ENCODE peak calls at places on chromosome 7, in four cellular contexts. One of them, this sample, is unnamed.

GRCh38 chr7:51224811-51225581 is 91.6 kb downstream of the COBL start:
- DNase-seq in hepatocyte: peak; percentile 63
- DNase-seq in HCT116: peak; percentile 45
- DNase-seq in SK-N-SH: no peak
- DNase-seq in this sample: peak; percentile 6

GRCh38 chr7:96181174-96181573 is 140.7 kb downstream of the SLC25A13 start:
- DNase-seq in hepatocyte: no peak
- DNase-seq in HCT116: no peak
- DNase-seq in SK-N-SH: no peak
- DNase-seq in this sample: no peak

GRCh38 chr7:154913645-154914579 is 89.0 kb downstream of the PAXIP1 start:
- DNase-seq in hepatocyte: peak; percentile 91
- DNase-seq in HCT116: peak; percentile 53
- DNase-seq in SK-N-SH: peak; percentile 96
- DNase-seq in this sample: peak; percentile 76

GRCh38 chr7:18386590-18386989 is 109.0 kb upstream of the HDAC9 start:
- DNase-seq in hepatocyte: no peak
- DNase-seq in HCT116: no peak
- DNase-seq in SK-N-SH: no peak
- DNase-seq in this sample: no peak

GRCh38 chr7:2529161-2530075 is 9.8 kb downstream of the LFNG start:
- DNase-seq in hepatocyte: no peak
- DNase-seq in HCT116: no peak
- DNase-seq in SK-N-SH: no peak
- DNase-seq in this sample: peak; percentile 90

GRCh38 chr7:3336042-3336665 is 35.1 kb downstream of the SDK1 start:
- DNase-seq in hepatocyte: no peak
- DNase-seq in HCT116: no peak
- DNase-seq in SK-N-SH: no peak
- DNase-seq in this sample: no peak

GRCh38 chr7:537911-538634 is 18.4 kb upstream of the PDGFA start:
- DNase-seq in hepatocyte: peak; percentile 95
- DNase-seq in HCT116: peak; percentile 83
- DNase-seq in SK-N-SH: peak; percentile 71
- DNase-seq in this sample: peak; percentile 91

GRCh38 chr7:79455173-79455790 is 1.8 kb upstream of the MAGI2 start:
- DNase-seq in hepatocyte: no peak
- DNase-seq in HCT116: no peak
- DNase-seq in SK-N-SH: no peak
- DNase-seq in this sample: no peak

GRCh38 chr7:75980126-75980864 is 14.1 kb downstream of the TMEM120A start:
- DNase-seq in hepatocyte: no peak
- DNase-seq in HCT116: no peak
- DNase-seq in SK-N-SH: peak; percentile 45
- DNase-seq in this sample: no peak

GRCh38 chr7:131897016-131897789 is 340.8 kb upstream of the PODXL start:
- DNase-seq in hepatocyte: no peak
- DNase-seq in HCT116: peak; percentile 12
- DNase-seq in SK-N-SH: peak; percentile 16
- DNase-seq in this sample: peak; percentile 87
- H3K9me2 ChIP-seq in hepatocyte: no peaks in the 10 kb centered on the region
- H3K9me2 ChIP-seq in HCT116: no peaks in the 10 kb centered on the region
- H3K9me2 ChIP-seq in SK-N-SH: no peaks in the 10 kb centered on the region
- H3K9me2 ChIP-seq in this sample: no peaks in the 10 kb centered on the region

GRCh38 chr7:106290319-106290718 is 5.5 kb upstream of the NAMPT start:
- DNase-seq in hepatocyte: peak; percentile 72
- DNase-seq in HCT116: no peak
- DNase-seq in SK-N-SH: no peak
- DNase-seq in this sample: no peak
- H3K27me3 ChIP-seq in hepatocyte: no peaks in the 10 kb centered on the region
- H3K27me3 ChIP-seq in HCT116: no peaks in the 10 kb centered on the region
- H3K27me3 ChIP-seq in SK-N-SH: no peaks in the 10 kb centered on the region
- H3K27me3 ChIP-seq in this sample: no peaks in the 10 kb centered on the region

DNA sequence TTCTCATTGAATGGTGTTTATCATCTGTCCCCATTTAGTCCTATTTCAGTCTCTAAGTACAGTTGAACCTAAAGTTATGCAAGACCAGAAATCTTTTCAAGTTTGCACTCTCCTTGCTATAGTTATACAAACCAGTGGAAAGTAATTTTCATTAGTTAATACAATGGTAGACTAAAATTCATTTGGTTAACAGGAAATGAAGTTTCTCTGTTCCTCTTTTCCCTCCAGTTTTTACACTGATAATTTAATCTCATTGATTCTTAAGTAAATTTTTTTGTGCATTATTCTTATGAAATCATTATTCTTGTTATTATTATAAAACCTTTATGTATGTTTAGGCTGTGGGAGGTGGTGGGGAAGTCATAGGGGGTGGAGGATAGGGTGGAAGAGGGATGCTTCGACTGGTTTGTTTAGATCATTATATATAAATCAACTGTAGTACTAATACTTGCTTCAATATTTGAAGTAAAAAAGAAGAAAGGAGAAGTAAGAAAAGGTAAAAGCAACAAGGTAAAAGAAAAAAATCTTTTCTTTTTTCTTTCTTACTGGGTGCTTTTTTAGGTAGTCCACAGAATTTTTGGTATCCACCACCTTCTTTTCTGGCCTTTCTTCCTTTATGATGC is 104.1 kb downstream of the GPR85 start:
- DNase-seq in hepatocyte: no peak
- DNase-seq in HCT116: no peak
- DNase-seq in SK-N-SH: no peak
- DNase-seq in this sample: no peak
- H3K4me2 ChIP-seq in hepatocyte: no peak overlapping the region
- H3K4me2 ChIP-seq in HCT116: no peak overlapping the region
- H3K4me2 ChIP-seq in SK-N-SH: no peak overlapping the region
- H3K4me2 ChIP-seq in this sample: no peak overlapping the region

GRCh38 chr7:133109816-133110215 is 27.9 kb upstream of the CHCHD3 start:
- DNase-seq in hepatocyte: no peak
- DNase-seq in HCT116: no peak
- DNase-seq in SK-N-SH: no peak
- DNase-seq in this sample: no peak
- H3K9me2 ChIP-seq in hepatocyte: no peaks in the 10 kb centered on the region
- H3K9me2 ChIP-seq in HCT116: no peaks in the 10 kb centered on the region
- H3K9me2 ChIP-seq in SK-N-SH: no peaks in the 10 kb centered on the region
- H3K9me2 ChIP-seq in this sample: no peaks in the 10 kb centered on the region

GRCh38 chr7:25731035-25731880 is 420.7 kb upstream of the NFE2L3 start:
- DNase-seq in hepatocyte: no peak
- DNase-seq in HCT116: no peak
- DNase-seq in SK-N-SH: no peak
- DNase-seq in this sample: no peak
- H3K27me3 ChIP-seq in hepatocyte: no peaks in the 10 kb centered on the region
- H3K27me3 ChIP-seq in HCT116: peaks cover 72% of the 10 kb centered on the region
- H3K27me3 ChIP-seq in SK-N-SH: no peaks in the 10 kb centered on the region
- H3K27me3 ChIP-seq in this sample: no peaks in the 10 kb centered on the region

GRCh38 chr7:43784030-43785001 is 25.8 kb downstream of the BLVRA start:
- DNase-seq in hepatocyte: no peak
- DNase-seq in HCT116: no peak
- DNase-seq in SK-N-SH: no peak
- DNase-seq in this sample: peak; percentile 31
- H3K4me2 ChIP-seq in hepatocyte: peak overlapping the region; percentile 21
- H3K4me2 ChIP-seq in HCT116: no peak overlapping the region
- H3K4me2 ChIP-seq in SK-N-SH: peak overlapping the region; percentile 51
- H3K4me2 ChIP-seq in this sample: peak overlapping the region; percentile 55

GRCh38 chr7:54712777-54713176 is 46.2 kb downstream of the SEC61G start:
- DNase-seq in hepatocyte: no peak
- DNase-seq in HCT116: no peak
- DNase-seq in SK-N-SH: no peak
- DNase-seq in this sample: no peak
- H3K9me2 ChIP-seq in hepatocyte: no peaks in the 10 kb centered on the region
- H3K9me2 ChIP-seq in HCT116: no peaks in the 10 kb centered on the region
- H3K9me2 ChIP-seq in SK-N-SH: no peaks in the 10 kb centered on the region
- H3K9me2 ChIP-seq in this sample: no peaks in the 10 kb centered on the region

GRCh38 chr7:129784783-129785456 is 167.8 kb downstream of the UBE2H start:
- DNase-seq in hepatocyte: no peak
- DNase-seq in HCT116: no peak
- DNase-seq in SK-N-SH: peak; percentile 75
- DNase-seq in this sample: no peak
- H3K27me3 ChIP-seq in hepatocyte: peaks cover 85% of the 10 kb centered on the region
- H3K27me3 ChIP-seq in HCT116: no peaks in the 10 kb centered on the region
- H3K27me3 ChIP-seq in SK-N-SH: peaks cover 37% of the 10 kb centered on the region
- H3K27me3 ChIP-seq in this sample: peaks cover 74% of the 10 kb centered on the region

GRCh38 chr7:8205572-8205971 is 56.4 kb downstream of the ICA1 start:
- DNase-seq in hepatocyte: no peak
- DNase-seq in HCT116: no peak
- DNase-seq in SK-N-SH: no peak
- DNase-seq in this sample: no peak

GRCh38 chr7:8208661-8209060 is 53.3 kb downstream of the ICA1 start:
- DNase-seq in hepatocyte: no peak
- DNase-seq in HCT116: no peak
- DNase-seq in SK-N-SH: no peak
- DNase-seq in this sample: no peak

GRCh38 chr7:8204674-8205377 is 57.1 kb downstream of the ICA1 start:
- DNase-seq in hepatocyte: peak; percentile 50
- DNase-seq in HCT116: no peak
- DNase-seq in SK-N-SH: peak; percentile 61
- DNase-seq in this sample: no peak

GRCh38 chr7:8210845-8211724 is 50.9 kb downstream of the ICA1 start:
- DNase-seq in hepatocyte: no peak
- DNase-seq in HCT116: no peak
- DNase-seq in SK-N-SH: no peak
- DNase-seq in this sample: no peak

GRCh38 chr7:8206950-8207349 is 55.0 kb downstream of the ICA1 start:
- DNase-seq in hepatocyte: no peak
- DNase-seq in HCT116: no peak
- DNase-seq in SK-N-SH: no peak
- DNase-seq in this sample: no peak
- H3K4me2 ChIP-seq in hepatocyte: no peak overlapping the region
- H3K4me2 ChIP-seq in HCT116: no peak overlapping the region
- H3K4me2 ChIP-seq in SK-N-SH: no peak overlapping the region
- H3K4me2 ChIP-seq in this sample: no peak overlapping the region

GRCh38 chr7:131897790-131898165 is 341.4 kb upstream of the PODXL start:
- DNase-seq in hepatocyte: no peak
- DNase-seq in HCT116: no peak
- DNase-seq in SK-N-SH: no peak
- DNase-seq in this sample: no peak
- H3K9me2 ChIP-seq in hepatocyte: no peaks in the 10 kb centered on the region
- H3K9me2 ChIP-seq in HCT116: no peaks in the 10 kb centered on the region
- H3K9me2 ChIP-seq in SK-N-SH: no peaks in the 10 kb centered on the region
- H3K9me2 ChIP-seq in this sample: no peaks in the 10 kb centered on the region

This sample was measured in GM23248.